ENCODE peak calls at places on chromosome 15, in nine cellular contexts. Q, H, V, F, O, Z, E, S and C are unnamed samples.

GRCh38 chr15:83365370-83365938 is 81.0 kb upstream of the BNC1 start:
- DNase-seq in S (peak), V (no peak), H (no peak), Q (peak), Z (peak), E (peak), O (peak), F (no peak), C (no peak)

GRCh38 chr15:31034152-31034551 is 42.7 kb upstream of the MTMR10 start:
- DNase-seq in S (no peak), E (no peak), Q (no peak), H (no peak), F (no peak), O (no peak), V (no peak), Z (peak), C (no peak)

GRCh38 chr15:98546325-98546724 is 102.0 kb upstream of the IGF1R start:
- DNase-seq in F (no peak), S (no peak), O (no peak), E (no peak), Z (no peak), V (no peak), H (no peak), Q (no peak), C (no peak)

GRCh38 chr15:77160562-77161481 is 89.9 kb upstream of the TSPAN3 start:
- DNase-seq in H (no peak), O (peak), S (no peak), E (no peak), Q (peak), V (no peak), F (no peak), Z (no peak), C (no peak)

GRCh38 chr15:78317145-78317836 is 17.9 kb upstream of the SKIC8 start:
- DNase-seq in Z (no peak), F (no peak), V (no peak), O (no peak), Q (peak), H (no peak), S (no peak), E (no peak), C (no peak)

GRCh38 chr15:54374184-54374947 is 396.1 kb downstream of the UNC13C start:
- DNase-seq in S (no peak), O (no peak), E (no peak), V (no peak), H (no peak), Q (no peak), Z (no peak), F (peak), C (no peak)

GRCh38 chr15:77036537-77037474 is 34.1 kb downstream of the TSPAN3 start:
- DNase-seq in S (peak), Q (peak), Z (no peak), E (no peak), F (peak), H (no peak), V (no peak), O (no peak), C (peak)

GRCh38 chr15:72936691-72937679 is 115.3 kb upstream of the NEO1 start:
- DNase-seq in E (no peak), S (no peak), Z (no peak), F (no peak), H (no peak), O (no peak), Q (no peak), V (no peak), C (no peak)

GRCh38 chr15:71683401-71684274 is 126.7 kb upstream of the NR2E3 start:
- DNase-seq in E (no peak), O (no peak), Z (peak), Q (no peak), V (no peak), S (no peak), F (no peak), H (no peak), C (no peak)

GRCh38 chr15:50783895-50784294 is 18.4 kb upstream of the SPPL2A start:
- DNase-seq in H (no peak), Q (no peak), Z (no peak), F (no peak), O (no peak), V (no peak), E (no peak), S (no peak), C (no peak)

GRCh38 chr15:89075846-89076245 is 12.4 kb upstream of the ABHD2 start:
- DNase-seq in S (no peak), H (no peak), V (no peak), Z (no peak), F (no peak), E (no peak), O (no peak), Q (no peak), C (no peak)

GRCh38 chr15:81321667-81322066 is 2.3 kb downstream of the STARD5 start:
- DNase-seq in O (no peak), H (no peak), E (no peak), F (no peak), Q (no peak), V (no peak), S (no peak), Z (no peak), C (no peak)

GRCh38 chr15:47185222-47185800 is 532.0 kb upstream of the SEMA6D start:
- DNase-seq in S (no peak), O (no peak), Q (no peak), F (no peak), E (no peak), Z (peak), V (no peak), H (no peak), C (no peak)

GRCh38 chr15:82936966-82937647 is 15.4 kb downstream of the HOMER2 start:
- DNase-seq in S (no peak), Z (peak), F (no peak), Q (no peak), E (no peak), V (no peak), H (no peak), O (no peak), C (no peak)

GRCh38 chr15:60840306-60840702 is 361.4 kb upstream of the ICE2 start:
- DNase-seq in S (no peak), Z (peak), V (no peak), F (no peak), E (no peak), O (peak), Q (no peak), H (peak), C (no peak)

GRCh38 chr15:35306361-35306981 is 221.4 kb upstream of the NANOGP8 start:
- DNase-seq in S (no peak), O (peak), E (no peak), Z (peak), V (no peak), Q (peak), F (no peak), H (no peak), C (no peak)

GRCh38 chr15:59388670-59389069 is 16.0 kb upstream of the MYO1E start:
- DNase-seq in S (no peak), O (peak), Q (no peak), V (no peak), F (no peak), E (no peak), H (no peak), Z (peak), C (no peak)

GRCh38 chr15:90918034-90918788 is 14.1 kb downstream of the HDDC3 start:
- DNase-seq in F (no peak), Z (no peak), O (no peak), S (no peak), V (no peak), H (no peak), E (no peak), Q (no peak), C (no peak)

GRCh38 chr15:70442211-70442610 is 321.1 kb downstream of the UACA start:
- DNase-seq in F (no peak), V (no peak), Q (no peak), H (no peak), Z (no peak), S (no peak), E (no peak), O (no peak), C (no peak)

GRCh38 chr15:70933411-70933810 is 40.8 kb downstream of the LRRC49 start:
- DNase-seq in Z (no peak), Q (no peak), V (no peak), O (no peak), S (no peak), E (no peak), H (no peak), F (no peak), C (no peak)

DNA sequence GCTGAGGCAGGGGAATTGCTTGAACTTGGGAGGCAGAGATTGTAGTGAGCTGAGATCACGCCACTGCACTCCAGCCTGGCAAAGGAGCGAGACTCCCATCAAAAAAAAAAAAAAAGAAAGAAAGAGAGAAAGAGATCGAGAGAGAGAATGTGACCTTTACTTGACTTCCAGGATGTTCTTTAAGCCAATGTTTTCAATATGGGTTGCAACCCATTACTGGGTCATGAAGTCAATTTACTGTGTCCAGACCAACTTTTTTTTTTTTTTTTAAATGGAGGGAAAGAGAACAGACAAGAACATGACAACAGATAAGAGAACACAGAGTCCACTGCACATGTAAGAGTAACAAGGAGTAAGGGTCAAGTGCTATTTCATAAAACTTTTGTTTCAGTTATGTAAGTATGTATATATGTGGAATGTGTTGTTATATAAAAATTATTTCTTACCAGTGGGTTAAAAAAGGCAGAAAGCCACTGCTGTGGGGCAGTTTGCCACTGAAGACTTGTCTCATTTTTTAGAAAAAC is 29.9 kb downstream of the RAB8B start:
- DNase-seq in O (no peak), Z (no peak), H (no peak), S (no peak), Q (no peak), V (no peak), E (no peak), F (no peak), C (no peak)
- H3K27ac ChIP-seq in O (no peak), Z (no peak), H (no peak), S (no peak), Q (no peak), V (no peak), E (no peak), F (no peak), C (peak)

DNA sequence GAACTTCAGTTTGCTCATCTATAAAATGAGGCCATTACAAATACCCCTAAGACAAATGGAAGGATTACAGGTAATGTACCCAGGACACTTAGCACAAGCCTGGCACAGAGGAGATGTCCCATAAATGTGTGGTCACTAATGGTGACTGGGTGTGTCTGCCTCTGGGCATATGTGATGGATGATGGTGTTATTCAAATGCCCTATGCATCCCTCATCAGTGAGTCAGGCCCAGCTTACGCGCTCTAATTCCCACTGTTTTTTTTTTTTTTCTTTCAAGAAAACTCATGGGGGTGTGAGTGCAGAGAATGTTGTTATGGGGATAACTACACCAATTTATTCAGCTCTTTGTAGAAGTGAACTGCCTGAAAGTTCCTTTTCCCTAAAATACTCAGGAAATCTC is 23.6 kb upstream of the KIF23 start:
- DNase-seq in O (no peak), E (no peak), F (no peak), Z (peak), V (no peak), S (no peak), Q (no peak), H (no peak), C (peak)
- H3K27ac ChIP-seq in O (no peak), E (no peak), F (no peak), Z (no peak), V (no peak), S (no peak), Q (no peak), H (no peak), C (no peak)

GRCh38 chr15:56040081-56041035 is 46.9 kb upstream of the NEDD4 start:
- DNase-seq in F (no peak), Z (peak), H (peak), Q (peak), S (peak), E (no peak), O (peak), V (no peak), C (peak)

GRCh38 chr15:56042523-56042922 is 49.1 kb upstream of the NEDD4 start:
- DNase-seq in H (no peak), Z (no peak), F (no peak), O (no peak), E (no peak), S (no peak), V (no peak), Q (no peak), C (no peak)

GRCh38 chr15:56042982-56043980 is 49.9 kb upstream of the NEDD4 start:
- DNase-seq in S (peak), F (no peak), H (peak), O (no peak), Q (no peak), E (no peak), Z (no peak), V (no peak), C (no peak)

GRCh38 chr15:56045068-56045748 is 51.8 kb upstream of the NEDD4 start:
- DNase-seq in O (no peak), V (no peak), Z (no peak), H (no peak), E (no peak), Q (no peak), S (no peak), F (no peak), C (no peak)

GRCh38 chr15:56042031-56042430 is 48.6 kb upstream of the NEDD4 start:
- DNase-seq in Q (no peak), Z (peak), V (no peak), H (no peak), E (no peak), F (no peak), O (no peak), S (no peak), C (no peak)
- H3K27ac ChIP-seq in Q (no peak), Z (peak), V (no peak), H (peak), E (no peak), F (no peak), O (no peak), S (no peak), C (no peak)

GRCh38 chr15:49247556-49248102 is 77.6 kb downstream of the GALK2 start:
- DNase-seq in Z (peak), F (no peak), Q (no peak), E (no peak), O (no peak), V (no peak), H (no peak), S (no peak), C (no peak)
- H3K27ac ChIP-seq in Z (peak), F (no peak), Q (peak), E (no peak), O (no peak), V (no peak), H (no peak), S (no peak), C (no peak)

GRCh38 chr15:67117356-67117755 is 52.0 kb downstream of the SMAD3 start:
- DNase-seq in H (no peak), F (no peak), S (no peak), Z (peak), E (no peak), O (no peak), Q (no peak), V (no peak), C (no peak)

GRCh38 chr15:67120839-67121540 is 55.6 kb downstream of the SMAD3 start:
- DNase-seq in H (peak), E (peak), O (peak), S (peak), Z (peak), Q (peak), F (peak), V (peak), C (peak)

GRCh38 chr15:67118808-67119207 is 53.4 kb downstream of the SMAD3 start:
- DNase-seq in H (no peak), Q (no peak), V (no peak), F (no peak), Z (no peak), O (no peak), S (no peak), E (no peak), C (no peak)

GRCh38 chr15:67120009-67120838 is 54.8 kb downstream of the SMAD3 start:
- DNase-seq in S (no peak), F (no peak), E (no peak), Q (no peak), Z (no peak), H (no peak), O (peak), V (no peak), C (no peak)

GRCh38 chr15:67119238-67119846 is 53.9 kb downstream of the SMAD3 start:
- DNase-seq in E (no peak), V (no peak), Q (no peak), O (no peak), H (no peak), F (no peak), Z (no peak), S (no peak), C (no peak)
- H3K27ac ChIP-seq in E (no peak), V (peak), Q (peak), O (peak), H (peak), F (peak), Z (peak), S (peak), C (peak)

GRCh38 chr15:57594479-57594878 is 2.8 kb downstream of the MYZAP start:
- DNase-seq in Q (no peak), V (no peak), F (no peak), O (no peak), Z (no peak), E (no peak), H (no peak), S (no peak), C (no peak)

GRCh38 chr15:57596301-57596855 is 4.7 kb downstream of the MYZAP start:
- DNase-seq in Q (no peak), H (no peak), V (no peak), O (no peak), E (no peak), Z (no peak), F (no peak), S (no peak), C (no peak)

GRCh38 chr15:57596978-57597377 is 5.3 kb downstream of the MYZAP start:
- DNase-seq in O (no peak), H (no peak), F (no peak), V (no peak), S (no peak), E (no peak), Z (no peak), Q (no peak), C (no peak)

GRCh38 chr15:57597431-57597830 is 5.7 kb downstream of the MYZAP start:
- DNase-seq in H (no peak), V (no peak), Z (no peak), O (no peak), E (no peak), Q (no peak), F (no peak), S (no peak), C (no peak)

GRCh38 chr15:57595011-57595866 is 3.5 kb downstream of the MYZAP start:
- DNase-seq in Z (no peak), E (no peak), Q (no peak), F (no peak), H (no peak), V (no peak), O (peak), S (peak), C (no peak)
- H3K27ac ChIP-seq in Z (no peak), E (no peak), Q (peak), F (peak), H (no peak), V (no peak), O (no peak), S (peak), C (peak)

GRCh38 chr15:38660726-38661125 is 96.1 kb upstream of the RASGRP1 start:
- DNase-seq in F (no peak), Q (no peak), E (no peak), H (no peak), O (no peak), Z (no peak), V (no peak), S (no peak), C (no peak)
- H3K27ac ChIP-seq in F (no peak), Q (no peak), E (no peak), H (no peak), O (no peak), Z (no peak), V (no peak), S (no peak), C (no peak)

DNA sequence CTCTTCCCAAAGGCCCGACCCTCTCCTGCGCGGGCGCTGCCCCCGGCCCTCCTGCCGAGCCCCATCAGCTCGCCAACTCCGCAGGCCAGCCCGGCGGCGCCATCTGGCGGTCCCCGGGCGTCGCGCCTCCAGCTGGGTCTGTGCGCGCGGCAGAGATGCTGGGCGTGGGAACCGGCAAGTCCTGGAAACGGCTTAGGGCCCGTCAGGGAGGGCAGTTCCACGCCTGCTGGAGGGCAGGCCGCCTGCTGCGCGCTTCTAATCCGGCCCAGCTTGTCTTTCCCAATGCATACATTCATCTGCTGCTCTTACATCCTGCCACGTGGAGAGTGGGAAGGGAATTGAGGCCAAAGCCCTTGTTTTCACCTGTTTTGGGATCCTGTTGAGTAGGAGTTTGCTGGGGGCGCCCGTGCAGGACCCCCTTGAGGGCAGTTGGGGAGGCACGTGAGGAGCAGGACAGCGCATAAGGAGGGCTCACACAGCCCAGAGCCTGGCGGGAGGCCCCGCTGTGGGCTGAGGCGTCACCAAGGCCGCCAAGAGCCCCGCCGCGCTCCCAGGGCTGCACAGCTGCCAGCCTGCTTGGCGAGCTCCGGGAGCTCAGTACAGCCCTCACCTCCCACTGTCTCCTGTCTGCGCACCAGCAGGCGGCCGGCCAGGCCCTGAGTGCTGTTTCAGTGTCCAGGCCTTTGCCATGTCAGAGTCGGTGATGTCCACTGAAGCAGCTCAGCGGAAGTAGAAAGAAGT is 165.6 kb downstream of the NSMCE3 start:
- DNase-seq in Z (peak), O (peak), Q (peak), S (peak), H (no peak), V (peak), F (peak), E (peak), C (peak)
- H3K27ac ChIP-seq in Z (no peak), O (no peak), Q (no peak), S (peak), H (no peak), V (no peak), F (no peak), E (peak), C (peak)

GRCh38 chr15:67105065-67105951 is 39.9 kb downstream of the SMAD3 start:
- DNase-seq in F (no peak), Q (peak), S (no peak), H (no peak), E (no peak), Z (peak), O (peak), V (no peak), C (peak)
- H3K27ac ChIP-seq in F (peak), Q (peak), S (peak), H (no peak), E (no peak), Z (peak), O (peak), V (no peak), C (peak)

GRCh38 chr15:66114863-66115425 is 138.6 kb downstream of the MEGF11 start:
- DNase-seq in Z (no peak), E (no peak), S (no peak), Q (no peak), H (no peak), V (no peak), O (no peak), F (no peak), C (no peak)
- H3K27ac ChIP-seq in Z (no peak), E (no peak), S (no peak), Q (no peak), H (no peak), V (no peak), O (no peak), F (no peak), C (no peak)